ENCODE peak calls at places on chromosomes 3 and 15, in nine cellular contexts. One of them, this sample, is unnamed.

GRCh38 chr15:42353061-42353460 is 6.2 kb upstream of the CAPN3 start:
- DNase-seq in epithelial cell of esophagus: no peak
- DNase-seq in body of pancreas: no peak
- DNase-seq in heart left ventricle: no peak
- DNase-seq in GM12865: no peak
- DNase-seq in ovary: no peak
- DNase-seq in cardiac fibroblast: no peak
- DNase-seq in spleen: no peak
- DNase-seq in fibroblast of pulmonary artery: no peak
- DNase-seq in this sample: no peak

GRCh38 chr15:24862726-24863521 is 91.9 kb upstream of the SNRPN start:
- DNase-seq in epithelial cell of esophagus: peak; percentile 46
- DNase-seq in body of pancreas: no peak
- DNase-seq in heart left ventricle: no peak
- DNase-seq in GM12865: no peak
- DNase-seq in ovary: no peak
- DNase-seq in cardiac fibroblast: no peak
- DNase-seq in spleen: no peak
- DNase-seq in fibroblast of pulmonary artery: no peak
- DNase-seq in this sample: no peak

GRCh38 chr3:5197470-5198312 is 10.2 kb downstream of the EDEM1 start:
- DNase-seq in epithelial cell of esophagus: peak; percentile 75
- DNase-seq in body of pancreas: no peak
- DNase-seq in heart left ventricle: no peak
- DNase-seq in GM12865: peak; percentile 87
- DNase-seq in ovary: no peak
- DNase-seq in cardiac fibroblast: peak; percentile 75
- DNase-seq in spleen: no peak
- DNase-seq in fibroblast of pulmonary artery: peak; percentile 76
- DNase-seq in this sample: peak; percentile 92

GRCh38 chr3:121072128-121072527 is 164.1 kb downstream of the STXBP5L start:
- DNase-seq in epithelial cell of esophagus: no peak
- DNase-seq in body of pancreas: no peak
- DNase-seq in heart left ventricle: no peak
- DNase-seq in GM12865: no peak
- DNase-seq in ovary: peak; percentile 39
- DNase-seq in cardiac fibroblast: peak; percentile 66
- DNase-seq in spleen: no peak
- DNase-seq in fibroblast of pulmonary artery: peak; percentile 70
- DNase-seq in this sample: no peak

GRCh38 chr3:30658328-30659052 is 52.1 kb downstream of the TGFBR2 start:
- DNase-seq in epithelial cell of esophagus: peak; percentile 64
- DNase-seq in body of pancreas: peak; percentile 35
- DNase-seq in heart left ventricle: peak; percentile 56
- DNase-seq in GM12865: peak; percentile 68
- DNase-seq in ovary: no peak
- DNase-seq in cardiac fibroblast: peak; percentile 70
- DNase-seq in spleen: no peak
- DNase-seq in fibroblast of pulmonary artery: peak; percentile 73
- DNase-seq in this sample: peak; percentile 70

GRCh38 chr15:26841941-26842340 is 24.9 kb upstream of the GABRA5 start:
- DNase-seq in epithelial cell of esophagus: no peak
- DNase-seq in body of pancreas: no peak
- DNase-seq in heart left ventricle: no peak
- DNase-seq in GM12865: no peak
- DNase-seq in ovary: no peak
- DNase-seq in cardiac fibroblast: no peak
- DNase-seq in spleen: no peak
- DNase-seq in fibroblast of pulmonary artery: no peak
- DNase-seq in this sample: no peak

GRCh38 chr15:74245342-74245931 is 9.3 kb downstream of the CCDC33 start:
- DNase-seq in epithelial cell of esophagus: no peak
- DNase-seq in body of pancreas: no peak
- DNase-seq in heart left ventricle: no peak
- DNase-seq in GM12865: peak; percentile 21
- DNase-seq in ovary: no peak
- DNase-seq in cardiac fibroblast: no peak
- DNase-seq in spleen: no peak
- DNase-seq in fibroblast of pulmonary artery: no peak
- DNase-seq in this sample: no peak

GRCh38 chr3:160953681-160954080 is 151.5 kb downstream of the B3GALNT1 start:
- DNase-seq in epithelial cell of esophagus: no peak
- DNase-seq in body of pancreas: no peak
- DNase-seq in heart left ventricle: no peak
- DNase-seq in GM12865: no peak
- DNase-seq in ovary: no peak
- DNase-seq in cardiac fibroblast: no peak
- DNase-seq in spleen: no peak
- DNase-seq in fibroblast of pulmonary artery: no peak
- DNase-seq in this sample: no peak

GRCh38 chr15:91100561-91101355 is 701 bp downstream of the SV2B start:
- DNase-seq in epithelial cell of esophagus: peak; percentile 15
- DNase-seq in body of pancreas: no peak
- DNase-seq in heart left ventricle: no peak
- DNase-seq in GM12865: no peak
- DNase-seq in ovary: no peak
- DNase-seq in cardiac fibroblast: peak; percentile 25
- DNase-seq in spleen: no peak
- DNase-seq in fibroblast of pulmonary artery: peak; percentile 21
- DNase-seq in this sample: peak; percentile 37

GRCh38 chr3:151976211-151977050 is 103.0 kb downstream of the SUCNR1 start:
- DNase-seq in epithelial cell of esophagus: peak; percentile 87
- DNase-seq in body of pancreas: peak; percentile 4
- DNase-seq in heart left ventricle: no peak
- DNase-seq in GM12865: peak; percentile 17
- DNase-seq in ovary: no peak
- DNase-seq in cardiac fibroblast: peak; percentile 89
- DNase-seq in spleen: no peak
- DNase-seq in fibroblast of pulmonary artery: peak; percentile 88
- DNase-seq in this sample: peak; percentile 93

GRCh38 chr3:188497021-188497420 is 343.1 kb downstream of the LPP start:
- DNase-seq in epithelial cell of esophagus: peak; percentile 9
- DNase-seq in body of pancreas: no peak
- DNase-seq in heart left ventricle: no peak
- DNase-seq in GM12865: no peak
- DNase-seq in ovary: no peak
- DNase-seq in cardiac fibroblast: no peak
- DNase-seq in spleen: no peak
- DNase-seq in fibroblast of pulmonary artery: peak; percentile 28
- DNase-seq in this sample: no peak

GRCh38 chr3:101179637-101180036 is 140.7 kb downstream of the IMPG2 start:
- DNase-seq in epithelial cell of esophagus: peak; percentile 49
- DNase-seq in body of pancreas: no peak
- DNase-seq in heart left ventricle: no peak
- DNase-seq in GM12865: no peak
- DNase-seq in ovary: no peak
- DNase-seq in cardiac fibroblast: peak; percentile 65
- DNase-seq in spleen: no peak
- DNase-seq in fibroblast of pulmonary artery: peak; percentile 63
- DNase-seq in this sample: peak; percentile 36

GRCh38 chr3:159486580-159486979 is 502.1 kb upstream of the IL12A start:
- DNase-seq in epithelial cell of esophagus: peak; percentile 12
- DNase-seq in body of pancreas: no peak
- DNase-seq in heart left ventricle: no peak
- DNase-seq in GM12865: peak; percentile 10
- DNase-seq in ovary: no peak
- DNase-seq in cardiac fibroblast: peak; percentile 4
- DNase-seq in spleen: no peak
- DNase-seq in fibroblast of pulmonary artery: peak; percentile 10
- DNase-seq in this sample: peak; percentile 11

GRCh38 chr3:39189648-39190269 is 2.6 kb downstream of the XIRP1 start:
- DNase-seq in epithelial cell of esophagus: peak; percentile 74
- DNase-seq in body of pancreas: peak; percentile 85
- DNase-seq in heart left ventricle: peak; percentile 79
- DNase-seq in GM12865: peak; percentile 79
- DNase-seq in ovary: peak; percentile 65
- DNase-seq in cardiac fibroblast: peak; percentile 84
- DNase-seq in spleen: no peak
- DNase-seq in fibroblast of pulmonary artery: peak; percentile 79
- DNase-seq in this sample: peak; percentile 72

GRCh38 chr3:44120721-44121582 is 120.7 kb upstream of the TOPAZ1 start:
- DNase-seq in epithelial cell of esophagus: no peak
- DNase-seq in body of pancreas: no peak
- DNase-seq in heart left ventricle: peak; percentile 30
- DNase-seq in GM12865: no peak
- DNase-seq in ovary: no peak
- DNase-seq in cardiac fibroblast: no peak
- DNase-seq in spleen: no peak
- DNase-seq in fibroblast of pulmonary artery: no peak
- DNase-seq in this sample: no peak

GRCh38 chr15:59367022-59367451 is 5.6 kb downstream of the MYO1E start:
- DNase-seq in epithelial cell of esophagus: peak; percentile 57
- DNase-seq in body of pancreas: peak; percentile 6
- DNase-seq in heart left ventricle: no peak
- DNase-seq in GM12865: no peak
- DNase-seq in ovary: no peak
- DNase-seq in cardiac fibroblast: peak; percentile 49
- DNase-seq in spleen: no peak
- DNase-seq in fibroblast of pulmonary artery: peak; percentile 38
- DNase-seq in this sample: no peak

GRCh38 chr3:148791296-148791695 is 36.3 kb upstream of the CPB1 start:
- DNase-seq in epithelial cell of esophagus: no peak
- DNase-seq in body of pancreas: no peak
- DNase-seq in heart left ventricle: no peak
- DNase-seq in GM12865: no peak
- DNase-seq in ovary: no peak
- DNase-seq in cardiac fibroblast: no peak
- DNase-seq in spleen: no peak
- DNase-seq in fibroblast of pulmonary artery: no peak
- DNase-seq in this sample: no peak

GRCh38 chr3:27279153-27279552 is 90.0 kb downstream of the NEK10 start:
- DNase-seq in epithelial cell of esophagus: peak; percentile 9
- DNase-seq in body of pancreas: peak; percentile 27
- DNase-seq in heart left ventricle: no peak
- DNase-seq in GM12865: no peak
- DNase-seq in ovary: no peak
- DNase-seq in cardiac fibroblast: peak; percentile 45
- DNase-seq in spleen: no peak
- DNase-seq in fibroblast of pulmonary artery: peak; percentile 34
- DNase-seq in this sample: peak; percentile 33
- TF ChIP-seq CTCF in epithelial cell of esophagus: peak; percentile 51
- TF ChIP-seq CTCF in body of pancreas: peak; percentile 39
- TF ChIP-seq CTCF in heart left ventricle: peak; percentile 41
- TF ChIP-seq CTCF in GM12865: peak; percentile 1
- TF ChIP-seq CTCF in ovary: no peak
- TF ChIP-seq CTCF in cardiac fibroblast: peak; percentile 6
- TF ChIP-seq CTCF in spleen: no peak
- TF ChIP-seq CTCF in fibroblast of pulmonary artery: peak; percentile 35
- TF ChIP-seq CTCF in this sample: peak; percentile 37

GRCh38 chr3:134838599-134838998 is 43.5 kb downstream of the EPHB1 start:
- DNase-seq in epithelial cell of esophagus: no peak
- DNase-seq in body of pancreas: no peak
- DNase-seq in heart left ventricle: no peak
- DNase-seq in GM12865: peak; percentile 25
- DNase-seq in ovary: no peak
- DNase-seq in cardiac fibroblast: no peak
- DNase-seq in spleen: no peak
- DNase-seq in fibroblast of pulmonary artery: no peak
- DNase-seq in this sample: no peak
- H3K4me3 ChIP-seq in epithelial cell of esophagus: no peak overlapping the region
- H3K4me3 ChIP-seq in body of pancreas: no peak overlapping the region
- H3K4me3 ChIP-seq in heart left ventricle: no peak overlapping the region
- H3K4me3 ChIP-seq in GM12865: no peak overlapping the region
- H3K4me3 ChIP-seq in ovary: no peak overlapping the region
- H3K4me3 ChIP-seq in cardiac fibroblast: no peak overlapping the region
- H3K4me3 ChIP-seq in spleen: no peak overlapping the region
- H3K4me3 ChIP-seq in fibroblast of pulmonary artery: no peak overlapping the region
- H3K4me3 ChIP-seq in this sample: no peak overlapping the region

GRCh38 chr3:56784452-56785001 is 17.2 kb downstream of the ARHGEF3 start:
- DNase-seq in epithelial cell of esophagus: no peak
- DNase-seq in body of pancreas: no peak
- DNase-seq in heart left ventricle: no peak
- DNase-seq in GM12865: no peak
- DNase-seq in ovary: no peak
- DNase-seq in cardiac fibroblast: no peak
- DNase-seq in spleen: no peak
- DNase-seq in fibroblast of pulmonary artery: no peak
- DNase-seq in this sample: no peak
- TF ChIP-seq CTCF in epithelial cell of esophagus: no peak
- TF ChIP-seq CTCF in body of pancreas: no peak
- TF ChIP-seq CTCF in heart left ventricle: no peak
- TF ChIP-seq CTCF in GM12865: no peak
- TF ChIP-seq CTCF in ovary: no peak
- TF ChIP-seq CTCF in cardiac fibroblast: no peak
- TF ChIP-seq CTCF in spleen: no peak
- TF ChIP-seq CTCF in fibroblast of pulmonary artery: no peak
- TF ChIP-seq CTCF in this sample: no peak

GRCh38 chr3:136247436-136247835 is 2.7 kb upstream of the PCCB start:
- DNase-seq in epithelial cell of esophagus: no peak
- DNase-seq in body of pancreas: no peak
- DNase-seq in heart left ventricle: no peak
- DNase-seq in GM12865: no peak
- DNase-seq in ovary: no peak
- DNase-seq in cardiac fibroblast: no peak
- DNase-seq in spleen: no peak
- DNase-seq in fibroblast of pulmonary artery: no peak
- DNase-seq in this sample: no peak
- H3K4me3 ChIP-seq in epithelial cell of esophagus: no peak overlapping the region
- H3K4me3 ChIP-seq in body of pancreas: no peak overlapping the region
- H3K4me3 ChIP-seq in heart left ventricle: no peak overlapping the region
- H3K4me3 ChIP-seq in GM12865: no peak overlapping the region
- H3K4me3 ChIP-seq in ovary: no peak overlapping the region
- H3K4me3 ChIP-seq in cardiac fibroblast: no peak overlapping the region
- H3K4me3 ChIP-seq in spleen: no peak overlapping the region
- H3K4me3 ChIP-seq in fibroblast of pulmonary artery: no peak overlapping the region
- H3K4me3 ChIP-seq in this sample: no peak overlapping the region

DNA sequence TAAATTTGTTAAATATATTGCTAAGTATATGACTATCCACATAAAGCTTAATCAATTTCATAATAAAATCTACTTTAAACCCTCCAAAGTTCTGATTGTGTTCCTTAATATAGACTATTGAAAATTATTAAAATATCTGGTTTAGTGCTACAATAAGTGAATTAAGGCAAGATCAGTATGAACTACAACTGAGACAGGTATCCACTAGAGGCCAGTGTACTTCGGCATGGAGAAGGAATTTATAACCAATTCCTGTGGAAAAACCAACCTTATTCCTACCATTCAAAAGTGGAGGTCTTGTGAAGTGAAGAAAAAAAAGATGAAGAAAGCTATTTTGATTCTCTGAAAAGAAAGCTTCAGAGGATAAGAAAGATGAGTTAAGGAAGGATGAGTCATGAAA is 237.7 kb downstream of the SUCLG2 start:
- DNase-seq in epithelial cell of esophagus: no peak
- DNase-seq in body of pancreas: no peak
- DNase-seq in heart left ventricle: no peak
- DNase-seq in GM12865: no peak
- DNase-seq in ovary: no peak
- DNase-seq in cardiac fibroblast: no peak
- DNase-seq in spleen: no peak
- DNase-seq in fibroblast of pulmonary artery: no peak
- DNase-seq in this sample: no peak
- TF ChIP-seq CTCF in epithelial cell of esophagus: no peak
- TF ChIP-seq CTCF in body of pancreas: no peak
- TF ChIP-seq CTCF in heart left ventricle: no peak
- TF ChIP-seq CTCF in GM12865: no peak
- TF ChIP-seq CTCF in ovary: no peak
- TF ChIP-seq CTCF in cardiac fibroblast: peak; percentile 17
- TF ChIP-seq CTCF in spleen: no peak
- TF ChIP-seq CTCF in fibroblast of pulmonary artery: peak; percentile 34
- TF ChIP-seq CTCF in this sample: peak; percentile 17

This sample was measured in fibroblast of villous mesenchyme.